ENCODE peak calls at places on chromosomes 16 and 17, in ten cellular contexts. One of them, this sample, is unnamed.

GRCh38 chr17:32211671-32212070 is 54.0 kb upstream of the RHBDL3 start:
- DNase-seq in A549: no peak
- DNase-seq in left lung: no peak
- DNase-seq in thoracic aorta: no peak
- DNase-seq in HL-60: no peak
- DNase-seq in sigmoid colon: no peak
- DNase-seq in colonic mucosa: no peak
- DNase-seq in CD4-positive, CD25-positive, alpha-beta regulatory T cell: no peak
- DNase-seq in H9: no peak
- DNase-seq in heart right ventricle: no peak
- DNase-seq in this sample: no peak

GRCh38 chr17:19641687-19642372 is 6.7 kb upstream of the ALDH3A2 start:
- DNase-seq in colonic mucosa: no peak
- DNase-seq in heart right ventricle: no peak
- DNase-seq in HL-60: no peak
- DNase-seq in thoracic aorta: no peak
- DNase-seq in H9: no peak
- DNase-seq in CD4-positive, CD25-positive, alpha-beta regulatory T cell: no peak
- DNase-seq in A549: no peak
- DNase-seq in sigmoid colon: no peak
- DNase-seq in left lung: no peak
- DNase-seq in this sample: no peak

GRCh38 chr16:83015871-83016270 is 389.1 kb downstream of the CDH13 start:
- DNase-seq in heart right ventricle: no peak
- DNase-seq in CD4-positive, CD25-positive, alpha-beta regulatory T cell: no peak
- DNase-seq in sigmoid colon: no peak
- DNase-seq in HL-60: no peak
- DNase-seq in A549: no peak
- DNase-seq in H9: no peak
- DNase-seq in colonic mucosa: no peak
- DNase-seq in thoracic aorta: no peak
- DNase-seq in left lung: no peak
- DNase-seq in this sample: no peak

GRCh38 chr16:15769239-15769638 is 87.6 kb downstream of the MYH11 start:
- DNase-seq in HL-60: no peak
- DNase-seq in left lung: no peak
- DNase-seq in sigmoid colon: no peak
- DNase-seq in H9: no peak
- DNase-seq in CD4-positive, CD25-positive, alpha-beta regulatory T cell: no peak
- DNase-seq in thoracic aorta: no peak
- DNase-seq in A549: no peak
- DNase-seq in colonic mucosa: no peak
- DNase-seq in heart right ventricle: no peak
- DNase-seq in this sample: no peak

GRCh38 chr16:79261461-79261860 is 339.1 kb downstream of the MAF start:
- DNase-seq in CD4-positive, CD25-positive, alpha-beta regulatory T cell: no peak
- DNase-seq in HL-60: peak; percentile 18
- DNase-seq in heart right ventricle: peak; percentile 23
- DNase-seq in H9: peak; percentile 74
- DNase-seq in A549: no peak
- DNase-seq in thoracic aorta: no peak
- DNase-seq in left lung: peak; percentile 84
- DNase-seq in sigmoid colon: no peak
- DNase-seq in colonic mucosa: peak; percentile 41
- DNase-seq in this sample: no peak

GRCh38 chr17:22217135-22217534 is 524.8 kb downstream of the KCNJ18 start:
- DNase-seq in HL-60: no peak
- DNase-seq in thoracic aorta: no peak
- DNase-seq in sigmoid colon: no peak
- DNase-seq in CD4-positive, CD25-positive, alpha-beta regulatory T cell: no peak
- DNase-seq in left lung: no peak
- DNase-seq in H9: no peak
- DNase-seq in colonic mucosa: no peak
- DNase-seq in A549: no peak
- DNase-seq in heart right ventricle: no peak
- DNase-seq in this sample: no peak

GRCh38 chr17:33493566-33493965 is 200.5 kb upstream of the ASIC2 start:
- DNase-seq in thoracic aorta: no peak
- DNase-seq in left lung: no peak
- DNase-seq in CD4-positive, CD25-positive, alpha-beta regulatory T cell: no peak
- DNase-seq in HL-60: no peak
- DNase-seq in sigmoid colon: no peak
- DNase-seq in heart right ventricle: no peak
- DNase-seq in H9: no peak
- DNase-seq in colonic mucosa: no peak
- DNase-seq in A549: no peak
- DNase-seq in this sample: no peak

GRCh38 chr17:68054296-68054900 is 18.9 kb downstream of the KPNA2 start:
- DNase-seq in CD4-positive, CD25-positive, alpha-beta regulatory T cell: no peak
- DNase-seq in A549: no peak
- DNase-seq in HL-60: peak; percentile 37
- DNase-seq in left lung: no peak
- DNase-seq in thoracic aorta: no peak
- DNase-seq in colonic mucosa: no peak
- DNase-seq in heart right ventricle: peak; percentile 24
- DNase-seq in H9: no peak
- DNase-seq in sigmoid colon: no peak
- DNase-seq in this sample: peak; percentile 22

GRCh38 chr17:8725881-8726280 is 18.8 kb downstream of the CCDC42 start:
- DNase-seq in H9: no peak
- DNase-seq in thoracic aorta: no peak
- DNase-seq in heart right ventricle: no peak
- DNase-seq in A549: no peak
- DNase-seq in HL-60: no peak
- DNase-seq in colonic mucosa: no peak
- DNase-seq in CD4-positive, CD25-positive, alpha-beta regulatory T cell: no peak
- DNase-seq in left lung: no peak
- DNase-seq in sigmoid colon: no peak
- DNase-seq in this sample: no peak

DNA sequence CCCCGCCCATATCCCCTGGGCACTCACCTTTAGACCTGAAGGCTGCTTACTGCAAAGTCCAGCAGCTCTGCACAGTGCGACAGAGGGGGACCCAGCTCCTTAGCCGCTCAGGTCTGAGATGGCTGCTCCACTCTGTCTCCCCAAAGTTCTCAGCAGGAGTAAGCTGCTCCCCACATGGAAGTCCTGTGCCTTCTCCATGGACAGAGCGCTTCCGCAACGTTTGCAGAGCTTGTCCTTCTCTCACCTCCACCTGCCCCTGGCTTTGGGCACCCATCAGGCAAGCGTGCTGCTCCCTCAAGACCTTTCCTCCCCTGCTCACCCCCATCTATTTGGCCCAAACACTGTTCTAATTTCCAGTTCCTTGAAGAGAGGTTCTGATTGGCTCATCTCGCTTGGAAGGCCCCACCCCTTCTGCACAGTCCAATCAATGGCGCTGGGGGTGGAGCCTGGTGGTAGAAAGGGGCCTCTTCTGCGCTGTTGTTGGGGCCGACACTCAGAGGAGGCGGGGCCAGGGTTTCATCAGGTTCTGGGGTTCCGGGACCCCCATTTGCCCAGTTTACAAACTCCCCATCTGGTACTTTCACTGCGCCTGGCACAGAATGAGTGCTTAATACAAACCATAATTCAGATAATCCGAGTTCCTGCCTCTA is 137.2 kb downstream of the CYLD start:
- DNase-seq in A549: no peak
- DNase-seq in H9: peak; percentile 71
- DNase-seq in sigmoid colon: no peak
- DNase-seq in colonic mucosa: no peak
- DNase-seq in heart right ventricle: no peak
- DNase-seq in CD4-positive, CD25-positive, alpha-beta regulatory T cell: no peak
- DNase-seq in left lung: no peak
- DNase-seq in HL-60: no peak
- DNase-seq in thoracic aorta: no peak
- DNase-seq in this sample: no peak
- H3K27ac ChIP-seq in A549: no peak overlapping the region
- H3K27ac ChIP-seq in H9: no peak overlapping the region
- H3K27ac ChIP-seq in sigmoid colon: no peak overlapping the region
- H3K27ac ChIP-seq in colonic mucosa: no peak overlapping the region
- H3K27ac ChIP-seq in heart right ventricle: no peak overlapping the region
- H3K27ac ChIP-seq in CD4-positive, CD25-positive, alpha-beta regulatory T cell: no peak overlapping the region
- H3K27ac ChIP-seq in left lung: no peak overlapping the region
- H3K27ac ChIP-seq in HL-60: no peak overlapping the region
- H3K27ac ChIP-seq in thoracic aorta: no peak overlapping the region
- H3K27ac ChIP-seq in this sample: no peak overlapping the region

GRCh38 chr17:38747385-38748328 is 479 bp downstream of the PCGF2 start:
- DNase-seq in CD4-positive, CD25-positive, alpha-beta regulatory T cell: no peak
- DNase-seq in heart right ventricle: peak; percentile 71
- DNase-seq in colonic mucosa: peak; percentile 71
- DNase-seq in sigmoid colon: no peak
- DNase-seq in H9: no peak
- DNase-seq in HL-60: no peak
- DNase-seq in A549: no peak
- DNase-seq in left lung: peak; percentile 86
- DNase-seq in thoracic aorta: no peak
- DNase-seq in this sample: no peak
- H3K27ac ChIP-seq in CD4-positive, CD25-positive, alpha-beta regulatory T cell: no peak overlapping the region
- H3K27ac ChIP-seq in heart right ventricle: peak overlapping the region; percentile 96
- H3K27ac ChIP-seq in colonic mucosa: peak overlapping the region; percentile 86
- H3K27ac ChIP-seq in sigmoid colon: peak overlapping the region; percentile 89
- H3K27ac ChIP-seq in H9: no peak overlapping the region
- H3K27ac ChIP-seq in HL-60: no peak overlapping the region
- H3K27ac ChIP-seq in A549: peak overlapping the region; percentile 98
- H3K27ac ChIP-seq in left lung: peak overlapping the region; percentile 79
- H3K27ac ChIP-seq in thoracic aorta: peak overlapping the region; percentile 74
- H3K27ac ChIP-seq in this sample: peak overlapping the region; percentile 52

GRCh38 chr16:67163164-67163902 is 1.2 kb upstream of the HSF4 start:
- DNase-seq in left lung: no peak
- DNase-seq in CD4-positive, CD25-positive, alpha-beta regulatory T cell: peak; percentile 32
- DNase-seq in HL-60: no peak
- DNase-seq in heart right ventricle: no peak
- DNase-seq in H9: no peak
- DNase-seq in A549: no peak
- DNase-seq in colonic mucosa: peak; percentile 42
- DNase-seq in thoracic aorta: no peak
- DNase-seq in sigmoid colon: peak; percentile 89
- DNase-seq in this sample: peak; percentile 62
- H3K27ac ChIP-seq in left lung: no peak overlapping the region
- H3K27ac ChIP-seq in CD4-positive, CD25-positive, alpha-beta regulatory T cell: no peak overlapping the region
- H3K27ac ChIP-seq in HL-60: no peak overlapping the region
- H3K27ac ChIP-seq in heart right ventricle: peak overlapping the region; percentile 80
- H3K27ac ChIP-seq in H9: no peak overlapping the region
- H3K27ac ChIP-seq in A549: no peak overlapping the region
- H3K27ac ChIP-seq in colonic mucosa: no peak overlapping the region
- H3K27ac ChIP-seq in thoracic aorta: peak overlapping the region; percentile 77
- H3K27ac ChIP-seq in sigmoid colon: peak overlapping the region; percentile 73
- H3K27ac ChIP-seq in this sample: peak overlapping the region; percentile 88

DNA sequence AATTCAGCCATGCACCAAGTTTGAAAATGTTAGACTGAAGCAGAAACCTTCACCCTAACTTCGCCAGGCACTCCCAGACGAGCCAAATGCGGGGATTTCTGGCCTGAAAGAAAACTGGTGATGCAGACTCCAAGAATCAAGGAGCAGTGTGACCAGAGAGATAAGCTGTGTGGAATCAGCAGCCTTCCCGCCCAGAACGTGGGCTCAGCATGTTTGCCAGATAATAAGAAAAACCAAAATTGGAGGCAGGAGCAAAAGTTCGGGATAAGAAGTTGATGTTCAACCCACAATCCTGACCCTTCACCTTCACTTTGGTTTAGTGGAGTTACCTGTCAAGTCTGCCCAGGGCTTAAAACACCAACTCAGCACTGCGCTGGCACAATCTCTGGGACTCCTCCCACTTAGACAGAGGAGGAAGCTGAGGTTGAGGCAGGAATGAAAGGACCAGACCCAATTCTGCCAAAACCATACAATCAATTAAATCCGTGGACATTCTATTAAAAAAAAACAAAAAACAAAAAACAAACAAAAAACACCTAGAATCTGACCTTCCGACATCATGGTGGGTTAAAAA is 3.0 kb downstream of the SLC43A2 start:
- DNase-seq in A549: no peak
- DNase-seq in sigmoid colon: no peak
- DNase-seq in HL-60: no peak
- DNase-seq in CD4-positive, CD25-positive, alpha-beta regulatory T cell: no peak
- DNase-seq in heart right ventricle: no peak
- DNase-seq in H9: no peak
- DNase-seq in colonic mucosa: no peak
- DNase-seq in thoracic aorta: no peak
- DNase-seq in left lung: no peak
- DNase-seq in this sample: no peak
- H3K27ac ChIP-seq in A549: no peak overlapping the region
- H3K27ac ChIP-seq in sigmoid colon: no peak overlapping the region
- H3K27ac ChIP-seq in HL-60: no peak overlapping the region
- H3K27ac ChIP-seq in CD4-positive, CD25-positive, alpha-beta regulatory T cell: no peak overlapping the region
- H3K27ac ChIP-seq in heart right ventricle: peak overlapping the region; percentile 97
- H3K27ac ChIP-seq in H9: no peak overlapping the region
- H3K27ac ChIP-seq in colonic mucosa: no peak overlapping the region
- H3K27ac ChIP-seq in thoracic aorta: no peak overlapping the region
- H3K27ac ChIP-seq in left lung: peak overlapping the region; percentile 95
- H3K27ac ChIP-seq in this sample: no peak overlapping the region

GRCh38 chr17:17020821-17021193 is 21.4 kb upstream of the MPRIP start:
- DNase-seq in HL-60: no peak
- DNase-seq in colonic mucosa: no peak
- DNase-seq in thoracic aorta: no peak
- DNase-seq in A549: no peak
- DNase-seq in left lung: peak; percentile 37
- DNase-seq in H9: no peak
- DNase-seq in heart right ventricle: no peak
- DNase-seq in sigmoid colon: no peak
- DNase-seq in CD4-positive, CD25-positive, alpha-beta regulatory T cell: no peak
- DNase-seq in this sample: no peak

GRCh38 chr17:17021194-17021863 is 20.9 kb upstream of the MPRIP start:
- DNase-seq in H9: peak; percentile 32
- DNase-seq in thoracic aorta: peak; percentile 72
- DNase-seq in sigmoid colon: no peak
- DNase-seq in left lung: peak; percentile 77
- DNase-seq in heart right ventricle: peak; percentile 69
- DNase-seq in A549: peak; percentile 97
- DNase-seq in CD4-positive, CD25-positive, alpha-beta regulatory T cell: no peak
- DNase-seq in colonic mucosa: no peak
- DNase-seq in HL-60: no peak
- DNase-seq in this sample: no peak

GRCh38 chr17:17019891-17020456 is 22.3 kb upstream of the MPRIP start:
- DNase-seq in sigmoid colon: no peak
- DNase-seq in left lung: peak; percentile 70
- DNase-seq in CD4-positive, CD25-positive, alpha-beta regulatory T cell: no peak
- DNase-seq in thoracic aorta: no peak
- DNase-seq in H9: no peak
- DNase-seq in HL-60: no peak
- DNase-seq in A549: no peak
- DNase-seq in colonic mucosa: no peak
- DNase-seq in heart right ventricle: no peak
- DNase-seq in this sample: no peak

GRCh38 chr17:17024778-17025300 is 17.4 kb upstream of the MPRIP start:
- DNase-seq in HL-60: no peak
- DNase-seq in H9: no peak
- DNase-seq in thoracic aorta: no peak
- DNase-seq in colonic mucosa: no peak
- DNase-seq in heart right ventricle: peak; percentile 64
- DNase-seq in sigmoid colon: no peak
- DNase-seq in A549: no peak
- DNase-seq in left lung: peak; percentile 46
- DNase-seq in CD4-positive, CD25-positive, alpha-beta regulatory T cell: no peak
- DNase-seq in this sample: no peak

GRCh38 chr17:17022011-17022800 is 20.1 kb upstream of the MPRIP start:
- DNase-seq in sigmoid colon: no peak
- DNase-seq in heart right ventricle: no peak
- DNase-seq in colonic mucosa: no peak
- DNase-seq in CD4-positive, CD25-positive, alpha-beta regulatory T cell: no peak
- DNase-seq in H9: peak; percentile 33
- DNase-seq in HL-60: no peak
- DNase-seq in left lung: peak; percentile 55
- DNase-seq in A549: no peak
- DNase-seq in thoracic aorta: no peak
- DNase-seq in this sample: no peak
- H3K27ac ChIP-seq in sigmoid colon: no peak overlapping the region
- H3K27ac ChIP-seq in heart right ventricle: peak overlapping the region; percentile 66
- H3K27ac ChIP-seq in colonic mucosa: no peak overlapping the region
- H3K27ac ChIP-seq in CD4-positive, CD25-positive, alpha-beta regulatory T cell: no peak overlapping the region
- H3K27ac ChIP-seq in H9: no peak overlapping the region
- H3K27ac ChIP-seq in HL-60: no peak overlapping the region
- H3K27ac ChIP-seq in left lung: no peak overlapping the region
- H3K27ac ChIP-seq in A549: peak overlapping the region; percentile 94
- H3K27ac ChIP-seq in thoracic aorta: peak overlapping the region; percentile 62
- H3K27ac ChIP-seq in this sample: peak overlapping the region; percentile 90

This sample was measured in caudate nucleus.